ENCODE peak calls at places on chromosomes 7 and 10, in ten cellular contexts. One of them, this sample, is unnamed. For H3K4me1, the result is how much of the 10 kb centered on the place peaks cover.

GRCh38 chr7:122699017-122699416 is at the start of gene RNF133:
- DNase-seq in right lobe of liver: no peak
- DNase-seq in testis: no peak
- DNase-seq in adrenal gland: no peak
- DNase-seq in ovary: no peak
- DNase-seq in heart left ventricle: no peak
- DNase-seq in IMR-90: no peak
- DNase-seq in uterus: no peak
- DNase-seq in body of pancreas: no peak
- DNase-seq in HCT116: no peak
- DNase-seq in this sample: no peak

GRCh38 chr7:77954773-77955562 is 156.4 kb downstream of the PHTF2 start:
- DNase-seq in ovary: no peak
- DNase-seq in IMR-90: peak
- DNase-seq in body of pancreas: no peak
- DNase-seq in testis: no peak
- DNase-seq in adrenal gland: no peak
- DNase-seq in HCT116: no peak
- DNase-seq in right lobe of liver: no peak
- DNase-seq in heart left ventricle: no peak
- DNase-seq in uterus: no peak
- DNase-seq in this sample: no peak

GRCh38 chr7:101133621-101134398 is 6.9 kb downstream of the SERPINE1 start:
- DNase-seq in testis: no peak
- DNase-seq in IMR-90: peak
- DNase-seq in ovary: no peak
- DNase-seq in uterus: no peak
- DNase-seq in body of pancreas: no peak
- DNase-seq in right lobe of liver: no peak
- DNase-seq in adrenal gland: no peak
- DNase-seq in HCT116: no peak
- DNase-seq in heart left ventricle: no peak
- DNase-seq in this sample: no peak

GRCh38 chr10:5987747-5988146 is 10.4 kb upstream of the IL15RA start:
- DNase-seq in HCT116: no peak
- DNase-seq in right lobe of liver: peak
- DNase-seq in ovary: no peak
- DNase-seq in adrenal gland: no peak
- DNase-seq in testis: peak
- DNase-seq in body of pancreas: no peak
- DNase-seq in heart left ventricle: peak
- DNase-seq in uterus: peak
- DNase-seq in IMR-90: no peak
- DNase-seq in this sample: no peak

GRCh38 chr10:31888442-31888841 is 40.2 kb downstream of the ARHGAP12 start:
- DNase-seq in testis: no peak
- DNase-seq in body of pancreas: no peak
- DNase-seq in adrenal gland: no peak
- DNase-seq in HCT116: no peak
- DNase-seq in uterus: no peak
- DNase-seq in ovary: no peak
- DNase-seq in IMR-90: no peak
- DNase-seq in right lobe of liver: no peak
- DNase-seq in heart left ventricle: no peak
- DNase-seq in this sample: no peak

GRCh38 chr10:84135836-84136235 is 3.5 kb upstream of the GHITM start:
- DNase-seq in testis: no peak
- DNase-seq in heart left ventricle: no peak
- DNase-seq in HCT116: no peak
- DNase-seq in uterus: no peak
- DNase-seq in body of pancreas: no peak
- DNase-seq in IMR-90: no peak
- DNase-seq in right lobe of liver: no peak
- DNase-seq in adrenal gland: no peak
- DNase-seq in ovary: no peak
- DNase-seq in this sample: no peak

GRCh38 chr10:131930586-131931330 is 29.9 kb downstream of the PPP2R2D start:
- DNase-seq in heart left ventricle: no peak
- DNase-seq in IMR-90: no peak
- DNase-seq in testis: no peak
- DNase-seq in ovary: peak
- DNase-seq in body of pancreas: no peak
- DNase-seq in HCT116: no peak
- DNase-seq in uterus: no peak
- DNase-seq in right lobe of liver: no peak
- DNase-seq in adrenal gland: no peak
- DNase-seq in this sample: no peak

GRCh38 chr10:103696411-103697145 is 158.8 kb downstream of the SH3PXD2A start:
- DNase-seq in right lobe of liver: no peak
- DNase-seq in ovary: no peak
- DNase-seq in adrenal gland: no peak
- DNase-seq in testis: no peak
- DNase-seq in uterus: peak
- DNase-seq in heart left ventricle: peak
- DNase-seq in IMR-90: peak
- DNase-seq in body of pancreas: peak
- DNase-seq in HCT116: peak
- DNase-seq in this sample: peak

GRCh38 chr7:18993933-18994668 is 123.3 kb downstream of the TWIST1 start:
- DNase-seq in heart left ventricle: no peak
- DNase-seq in adrenal gland: no peak
- DNase-seq in ovary: no peak
- DNase-seq in body of pancreas: no peak
- DNase-seq in HCT116: no peak
- DNase-seq in IMR-90: peak
- DNase-seq in uterus: no peak
- DNase-seq in testis: no peak
- DNase-seq in right lobe of liver: no peak
- DNase-seq in this sample: no peak

GRCh38 chr10:9294132-9294663 is 1239.7 kb downstream of the GATA3 start:
- DNase-seq in testis: no peak
- DNase-seq in uterus: no peak
- DNase-seq in ovary: no peak
- DNase-seq in adrenal gland: no peak
- DNase-seq in right lobe of liver: no peak
- DNase-seq in IMR-90: no peak
- DNase-seq in HCT116: no peak
- DNase-seq in body of pancreas: no peak
- DNase-seq in heart left ventricle: no peak
- DNase-seq in this sample: no peak

GRCh38 chr7:47483604-47484273 is 98.2 kb downstream of the TNS3 start:
- DNase-seq in right lobe of liver: no peak
- DNase-seq in adrenal gland: no peak
- DNase-seq in testis: no peak
- DNase-seq in uterus: no peak
- DNase-seq in ovary: no peak
- DNase-seq in HCT116: no peak
- DNase-seq in heart left ventricle: no peak
- DNase-seq in IMR-90: peak
- DNase-seq in body of pancreas: no peak
- DNase-seq in this sample: no peak

GRCh38 chr7:47485640-47486435 is 96.1 kb downstream of the TNS3 start:
- DNase-seq in IMR-90: peak
- DNase-seq in testis: no peak
- DNase-seq in HCT116: no peak
- DNase-seq in ovary: no peak
- DNase-seq in uterus: no peak
- DNase-seq in heart left ventricle: no peak
- DNase-seq in body of pancreas: peak
- DNase-seq in adrenal gland: no peak
- DNase-seq in right lobe of liver: peak
- DNase-seq in this sample: peak

GRCh38 chr7:47482013-47482761 is 99.7 kb downstream of the TNS3 start:
- DNase-seq in right lobe of liver: no peak
- DNase-seq in body of pancreas: peak
- DNase-seq in HCT116: no peak
- DNase-seq in ovary: no peak
- DNase-seq in testis: peak
- DNase-seq in adrenal gland: peak
- DNase-seq in heart left ventricle: no peak
- DNase-seq in uterus: peak
- DNase-seq in IMR-90: peak
- DNase-seq in this sample: peak

GRCh38 chr7:47484457-47484856 is 97.5 kb downstream of the TNS3 start:
- DNase-seq in testis: no peak
- DNase-seq in HCT116: no peak
- DNase-seq in ovary: no peak
- DNase-seq in IMR-90: no peak
- DNase-seq in adrenal gland: no peak
- DNase-seq in right lobe of liver: no peak
- DNase-seq in body of pancreas: no peak
- DNase-seq in heart left ventricle: no peak
- DNase-seq in uterus: no peak
- DNase-seq in this sample: no peak

DNA sequence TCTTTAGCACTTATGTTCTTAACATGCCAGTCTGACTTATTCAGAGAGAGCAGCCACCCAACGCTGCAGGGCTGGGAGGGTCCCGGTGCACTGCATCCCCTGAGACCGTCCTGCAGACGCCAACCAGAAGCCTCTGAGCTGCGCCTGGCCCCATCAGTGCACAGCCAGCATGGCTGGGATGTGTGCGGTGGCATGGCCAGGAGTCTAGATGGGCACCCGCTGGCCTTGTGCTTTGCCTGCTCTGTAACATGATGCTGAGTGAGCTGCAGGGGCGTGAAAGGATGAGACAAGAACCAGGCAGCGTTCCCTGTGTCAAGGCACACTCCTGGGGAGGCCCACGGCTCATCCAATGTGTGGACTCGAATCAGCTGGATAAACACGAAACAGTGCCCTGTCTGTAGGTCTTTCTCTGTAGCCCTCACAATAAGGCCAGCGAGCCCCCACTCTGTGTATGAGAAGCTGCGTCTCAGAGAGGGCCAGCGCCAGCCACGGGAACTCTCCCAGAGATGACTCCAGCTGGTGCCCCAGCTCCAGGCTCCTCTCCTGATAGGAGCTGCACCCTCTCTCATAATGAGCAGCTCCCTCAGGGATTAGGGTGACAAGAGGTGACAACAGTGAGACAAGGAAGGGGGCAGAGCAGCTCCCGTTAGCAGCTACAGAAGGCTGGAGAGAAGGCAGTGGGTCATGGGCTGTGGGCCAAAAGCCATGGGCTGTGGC is 96.8 kb downstream of the TNS3 start:
- DNase-seq in body of pancreas: no peak
- DNase-seq in ovary: no peak
- DNase-seq in adrenal gland: no peak
- DNase-seq in IMR-90: no peak
- DNase-seq in right lobe of liver: no peak
- DNase-seq in heart left ventricle: no peak
- DNase-seq in uterus: no peak
- DNase-seq in testis: no peak
- DNase-seq in HCT116: no peak
- DNase-seq in this sample: no peak
- TF ChIP-seq POLR2A in body of pancreas: no peak
- TF ChIP-seq POLR2A in ovary: no peak
- TF ChIP-seq POLR2A in adrenal gland: no peak
- TF ChIP-seq POLR2A in IMR-90: no peak
- TF ChIP-seq POLR2A in right lobe of liver: no peak
- TF ChIP-seq POLR2A in heart left ventricle: no peak
- TF ChIP-seq POLR2A in uterus: no peak
- TF ChIP-seq POLR2A in testis: no peak
- TF ChIP-seq POLR2A in HCT116: no peak
- TF ChIP-seq POLR2A in this sample: no peak

DNA sequence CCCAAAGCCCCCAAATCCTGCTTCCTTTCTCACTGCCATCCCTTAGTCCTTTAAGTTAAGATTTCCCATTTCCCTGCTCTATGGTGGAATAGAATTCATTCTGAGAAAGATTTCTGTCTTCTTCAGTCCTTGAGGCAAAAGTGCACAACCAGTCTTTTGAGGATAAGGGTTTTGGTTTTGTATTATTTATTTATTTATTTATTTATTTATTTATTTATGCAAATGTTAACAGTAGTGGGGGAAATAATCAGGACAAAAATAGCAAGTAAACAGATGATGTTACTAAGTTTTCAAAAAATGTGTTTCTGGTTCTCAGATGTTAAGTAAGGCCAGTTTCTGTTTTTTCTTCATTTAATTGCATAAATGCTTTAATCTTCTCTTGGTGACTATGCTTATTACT is 84.2 kb downstream of the GLCCI1 start:
- DNase-seq in uterus: no peak
- DNase-seq in IMR-90: no peak
- DNase-seq in heart left ventricle: no peak
- DNase-seq in HCT116: no peak
- DNase-seq in adrenal gland: no peak
- DNase-seq in body of pancreas: no peak
- DNase-seq in ovary: no peak
- DNase-seq in right lobe of liver: no peak
- DNase-seq in testis: no peak
- DNase-seq in this sample: no peak
- H3K4me1 ChIP-seq in uterus: under half
- H3K4me1 ChIP-seq in IMR-90: under half
- H3K4me1 ChIP-seq in heart left ventricle: under half
- H3K4me1 ChIP-seq in HCT116: under half
- H3K4me1 ChIP-seq in adrenal gland: under half
- H3K4me1 ChIP-seq in body of pancreas: under half
- H3K4me1 ChIP-seq in ovary: under half
- H3K4me1 ChIP-seq in right lobe of liver: under half
- H3K4me1 ChIP-seq in testis: under half
- H3K4me1 ChIP-seq in this sample: under half

DNA sequence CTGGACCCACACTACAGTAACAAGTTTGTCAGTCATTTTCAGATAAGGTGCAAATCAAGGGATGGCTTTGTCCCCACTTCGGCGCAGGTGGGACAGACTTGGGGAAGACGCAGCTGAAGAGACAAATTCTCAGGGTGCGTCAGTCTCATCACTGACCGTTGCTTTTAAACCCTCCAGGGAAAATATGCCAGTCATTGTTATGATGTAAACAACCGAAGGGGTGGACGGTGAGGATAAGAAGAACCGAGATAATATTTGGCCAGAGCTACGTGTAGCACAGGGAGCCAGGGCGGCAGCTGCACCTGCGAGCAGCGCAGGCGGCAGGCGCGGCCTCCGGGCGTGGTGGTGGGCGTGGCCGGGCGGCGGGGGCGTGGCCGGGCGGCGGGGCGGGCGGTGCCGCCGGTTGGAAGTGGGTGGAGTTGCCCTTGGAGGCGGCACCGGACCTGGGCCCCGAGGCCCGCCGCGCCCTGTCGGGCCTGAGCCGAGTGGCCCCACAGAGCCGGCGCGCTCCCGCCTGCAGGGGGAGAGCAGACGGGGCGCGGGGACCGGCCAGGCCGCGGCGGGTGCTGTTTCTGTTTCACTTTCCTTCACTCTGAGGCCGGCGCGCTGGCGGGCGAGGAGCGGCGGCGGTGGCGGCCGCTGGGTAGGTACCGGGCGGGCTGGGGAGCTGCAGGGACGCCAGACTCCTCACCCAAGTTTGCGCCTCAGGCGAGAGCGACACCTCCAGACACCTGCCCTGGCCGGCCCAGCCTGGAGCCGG is at the start of gene PCGF5:
- DNase-seq in IMR-90: peak
- DNase-seq in heart left ventricle: peak
- DNase-seq in testis: peak
- DNase-seq in HCT116: peak
- DNase-seq in uterus: peak
- DNase-seq in body of pancreas: peak
- DNase-seq in right lobe of liver: peak
- DNase-seq in adrenal gland: peak
- DNase-seq in ovary: peak
- DNase-seq in this sample: peak
- TF ChIP-seq CTCF in IMR-90: peak
- TF ChIP-seq CTCF in heart left ventricle: peak
- TF ChIP-seq CTCF in testis: no peak
- TF ChIP-seq CTCF in HCT116: no peak
- TF ChIP-seq CTCF in uterus: peak
- TF ChIP-seq CTCF in body of pancreas: peak
- TF ChIP-seq CTCF in right lobe of liver: peak
- TF ChIP-seq CTCF in adrenal gland: peak
- TF ChIP-seq CTCF in ovary: no peak
- TF ChIP-seq CTCF in this sample: peak

GRCh38 chr10:110172155-110172554 is 35.2 kb upstream of the MXI1 start:
- DNase-seq in IMR-90: no peak
- DNase-seq in uterus: no peak
- DNase-seq in testis: no peak
- DNase-seq in body of pancreas: no peak
- DNase-seq in right lobe of liver: no peak
- DNase-seq in heart left ventricle: no peak
- DNase-seq in adrenal gland: no peak
- DNase-seq in ovary: no peak
- DNase-seq in HCT116: no peak
- DNase-seq in this sample: no peak
- TF ChIP-seq POLR2A in IMR-90: no peak
- TF ChIP-seq POLR2A in uterus: no peak
- TF ChIP-seq POLR2A in testis: no peak
- TF ChIP-seq POLR2A in body of pancreas: no peak
- TF ChIP-seq POLR2A in right lobe of liver: no peak
- TF ChIP-seq POLR2A in heart left ventricle: no peak
- TF ChIP-seq POLR2A in adrenal gland: no peak
- TF ChIP-seq POLR2A in ovary: no peak
- TF ChIP-seq POLR2A in HCT116: no peak
- TF ChIP-seq POLR2A in this sample: no peak